ENCODE peak calls at places on chromosomes 5 and 9, in nine cellular contexts. D, K, V, L, Q, A, U, Y and G are unnamed samples. For H3K4me1, the result is how much of the 10 kb centered on the place peaks cover.

GRCh38 chr9:137275937-137276756 is 1.4 kb upstream of the TOR4A start:
- DNase-seq in Q (peak), U (no peak), A (peak), V (peak), Y (no peak), D (no peak), K (no peak), L (no peak), G (no peak)

GRCh38 chr9:110578896-110579752 is at the start of gene SVEP1:
- DNase-seq in K (no peak), D (peak), Y (peak), U (peak), V (peak), Q (peak), L (peak), A (peak), G (no peak)

GRCh38 chr5:96198673-96199072 is 234.4 kb downstream of the PCSK1 start:
- DNase-seq in D (no peak), U (no peak), K (no peak), L (peak), Y (peak), V (no peak), A (no peak), Q (no peak), G (no peak)

GRCh38 chr9:3887121-3887797 is 361.5 kb upstream of the RFX3 start:
- DNase-seq in Q (no peak), K (no peak), Y (no peak), L (no peak), D (no peak), U (no peak), A (no peak), V (no peak), G (no peak)

GRCh38 chr5:134432677-134433359 is 21.1 kb upstream of the CDKN2AIPNL start:
- DNase-seq in L (no peak), U (no peak), A (peak), Q (no peak), K (no peak), V (no peak), Y (peak), D (no peak), G (no peak)

GRCh38 chr5:88792144-88792840 is 90.7 kb downstream of the MEF2C start:
- DNase-seq in V (no peak), A (no peak), D (no peak), Q (no peak), K (no peak), U (no peak), Y (peak), L (no peak), G (no peak)

GRCh38 chr5:178163772-178164735 is 10.4 kb upstream of the NHP2 start:
- DNase-seq in K (peak), L (peak), V (peak), Y (peak), U (peak), A (peak), Q (peak), D (peak), G (peak)

GRCh38 chr9:76912631-76913275 is 6.8 kb upstream of the PRUNE2 start:
- DNase-seq in Q (no peak), U (no peak), L (peak), V (no peak), Y (peak), A (no peak), D (no peak), K (no peak), G (no peak)

GRCh38 chr5:87030699-87031098 is 237.0 kb upstream of the RASA1 start:
- DNase-seq in L (no peak), K (no peak), Y (no peak), V (no peak), D (no peak), A (peak), U (no peak), Q (no peak), G (no peak)

GRCh38 chr9:91500509-91501011 is 76.9 kb upstream of the NFIL3 start:
- DNase-seq in A (no peak), D (peak), Y (peak), L (peak), U (no peak), K (peak), V (no peak), Q (no peak), G (no peak)

GRCh38 chr5:43780586-43780985 is 177.6 kb downstream of the NNT start:
- DNase-seq in Q (no peak), V (no peak), Y (peak), L (peak), K (no peak), A (no peak), D (no peak), U (no peak), G (no peak)

GRCh38 chr9:21985964-21986667 is 8.1 kb downstream of the CDKN2A start:
- DNase-seq in D (no peak), L (no peak), V (no peak), Y (no peak), A (no peak), K (no peak), Q (no peak), U (no peak), G (no peak)

GRCh38 chr9:121700831-121701419 is 49.5 kb downstream of the DAB2IP start:
- DNase-seq in D (no peak), K (no peak), V (no peak), A (no peak), Q (no peak), Y (no peak), U (peak), L (no peak), G (no peak)

GRCh38 chr9:121698627-121699270 is 47.3 kb downstream of the DAB2IP start:
- DNase-seq in D (peak), K (no peak), V (peak), L (peak), Y (no peak), A (peak), Q (peak), U (no peak), G (no peak)

GRCh38 chr9:121701736-121702261 is 50.4 kb downstream of the DAB2IP start:
- DNase-seq in L (no peak), D (no peak), A (no peak), K (no peak), V (no peak), U (no peak), Y (no peak), Q (no peak), G (no peak)

GRCh38 chr9:121700165-121700830 is 48.9 kb downstream of the DAB2IP start:
- DNase-seq in K (peak), A (peak), D (peak), U (peak), Y (peak), Q (peak), V (peak), L (peak), G (peak)

DNA sequence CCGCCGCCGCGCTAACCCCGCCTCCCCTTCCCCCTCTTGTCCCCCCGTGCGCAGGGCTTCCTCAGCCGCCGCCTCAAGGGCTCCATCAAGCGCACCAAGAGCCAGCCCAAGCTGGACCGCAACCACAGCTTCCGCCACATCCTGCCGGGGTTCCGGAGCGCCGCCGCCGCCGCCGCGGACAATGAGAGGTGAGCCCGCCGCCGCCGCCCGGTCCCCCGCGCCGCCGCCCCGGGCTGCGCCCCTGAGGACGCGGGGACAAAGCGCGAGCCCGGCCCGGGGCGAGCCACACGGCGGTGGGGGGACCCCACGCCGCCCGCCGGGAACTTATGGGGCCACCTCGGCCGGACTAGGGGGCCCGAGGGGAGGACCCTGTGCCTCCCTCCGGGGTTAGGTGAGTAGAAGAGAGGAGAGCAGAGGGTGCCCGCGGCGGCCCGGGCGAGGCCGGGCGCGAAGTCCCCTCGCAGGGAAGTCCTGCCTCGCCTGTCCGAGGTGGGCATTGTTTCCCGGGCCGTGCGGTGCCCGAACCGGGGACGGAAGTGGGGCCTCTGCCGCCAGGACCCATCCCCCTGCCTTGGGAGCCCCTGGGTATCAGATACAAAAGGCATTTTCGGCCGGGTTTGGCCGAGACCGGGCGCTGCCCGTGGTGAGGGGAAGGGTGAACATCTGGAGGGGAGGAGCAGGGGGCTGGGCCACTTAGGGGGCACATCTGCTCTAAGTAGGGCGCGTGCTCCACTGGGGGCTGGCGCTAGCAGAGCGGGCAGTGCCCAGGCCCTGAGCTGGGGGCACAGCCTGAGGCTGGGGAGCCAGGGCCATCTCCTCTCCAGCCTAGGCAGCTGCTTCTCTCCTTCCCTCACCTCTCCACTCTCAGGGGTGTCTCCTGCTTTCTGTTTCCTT is 48.1 kb downstream of the DAB2IP start:
- DNase-seq in U (peak), D (peak), A (peak), K (peak), Q (peak), V (peak), Y (peak), L (peak), G (no peak)
- H3K4me1 ChIP-seq in U (half or more), D (under half), A (under half), K (under half), Q (under half), V (under half), Y (under half), L (under half), G (under half)

GRCh38 chr5:142325677-142326479 is 1.1 kb upstream of the SPRY4 start:
- DNase-seq in Q (peak), A (peak), U (peak), D (no peak), Y (peak), V (peak), L (peak), K (peak), G (peak)
- H3K4me1 ChIP-seq in Q (under half), A (under half), U (half or more), D (under half), Y (under half), V (under half), L (under half), K (under half), G (under half)

DNA sequence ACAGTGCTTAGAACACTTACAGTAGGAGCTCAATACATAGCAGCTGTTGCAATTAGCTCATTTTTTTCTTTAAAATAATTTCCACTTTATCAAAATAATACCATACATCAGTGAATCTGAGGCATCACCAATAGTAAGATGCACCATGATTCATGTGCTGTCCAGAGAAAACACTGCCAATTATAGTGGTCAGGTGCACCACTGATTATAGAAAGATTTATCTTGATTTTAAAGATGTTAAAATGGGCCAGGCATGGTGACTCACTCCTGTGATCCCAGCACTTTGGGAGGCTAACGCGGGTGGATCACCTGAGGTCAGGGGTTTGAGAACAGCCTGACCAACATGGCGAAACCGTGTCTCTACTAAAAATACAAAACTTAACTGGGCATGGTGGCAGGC is 39.4 kb downstream of the NAIF1 start:
- DNase-seq in D (no peak), K (no peak), L (no peak), Y (no peak), V (no peak), A (no peak), U (no peak), Q (no peak), G (no peak)
- H3K4me1 ChIP-seq in D (under half), K (under half), L (under half), Y (under half), V (under half), A (under half), U (under half), Q (under half), G (under half)

GRCh38 chr5:93096561-93096960 is 484.5 kb downstream of the NR2F1-AS1 start:
- DNase-seq in V (no peak), U (no peak), Y (no peak), Q (no peak), K (no peak), A (no peak), L (no peak), D (no peak), G (no peak)

GRCh38 chr5:93100976-93101375 is 480.0 kb downstream of the NR2F1-AS1 start:
- DNase-seq in D (no peak), Q (no peak), Y (no peak), A (no peak), K (no peak), L (peak), V (no peak), U (no peak), G (no peak)

GRCh38 chr5:93099902-93100347 is 481.1 kb downstream of the NR2F1-AS1 start:
- DNase-seq in Q (no peak), D (no peak), A (no peak), L (no peak), K (no peak), V (no peak), Y (no peak), U (no peak), G (no peak)

GRCh38 chr5:93100433-93100832 is 480.6 kb downstream of the NR2F1-AS1 start:
- DNase-seq in D (no peak), L (peak), U (no peak), K (no peak), V (no peak), A (no peak), Q (no peak), Y (peak), G (no peak)
- H3K4me1 ChIP-seq in D (under half), L (under half), U (under half), K (under half), V (under half), A (under half), Q (under half), Y (under half), G (under half)